ENCODE peak calls at places on chromosomes 13 and 19, in ten cellular contexts. O, C, S, G, P, A, K, B, F and D are unnamed samples.

GRCh38 chr13:61286148-61286745 is 129.4 kb downstream of the PCDH20 start:
- DNase-seq in O (no peak), P (no peak), F (peak; percentile 1), A (no peak), S (no peak), K (peak; percentile 41), C (no peak), B (no peak), G (peak; percentile 38), D (peak; percentile 60)

GRCh38 chr13:43783820-43784219 is 3.0 kb downstream of the ENOX1 start:
- DNase-seq in S (no peak), K (peak; percentile 82), P (no peak), G (peak; percentile 67), C (peak; percentile 75), F (no peak), O (no peak), A (peak; percentile 42), B (no peak), D (peak; percentile 54)

GRCh38 chr13:113579686-113580085 is 4.9 kb upstream of the TFDP1 start:
- DNase-seq in A (no peak), F (no peak), S (no peak), B (no peak), K (no peak), G (no peak), C (no peak), P (no peak), O (no peak), D (no peak)

GRCh38 chr19:32318884-32319520 is 26.4 kb upstream of the ZNF507 start:
- DNase-seq in O (no peak), F (peak; percentile 61), G (no peak), K (no peak), P (no peak), B (no peak), A (peak; percentile 20), S (no peak), C (no peak), D (peak; percentile 46)

GRCh38 chr13:32045963-32046785 is 14.6 kb downstream of the FRY start:
- DNase-seq in O (no peak), F (no peak), P (no peak), B (no peak), A (peak; percentile 41), K (peak; percentile 88), G (peak; percentile 16), C (peak; percentile 77), S (no peak), D (peak; percentile 49)

GRCh38 chr13:106348032-106348431 is 187.4 kb downstream of the EFNB2 start:
- DNase-seq in P (no peak), C (peak; percentile 51), G (peak; percentile 90), O (no peak), K (peak; percentile 87), B (no peak), A (peak; percentile 68), S (no peak), F (peak; percentile 30), D (peak; percentile 75)

GRCh38 chr13:50080158-50080855 is 65.1 kb downstream of the KCNRG start:
- DNase-seq in K (peak; percentile 35), G (peak; percentile 33), A (peak; percentile 66), B (no peak), O (no peak), P (peak; percentile 29), F (no peak), C (peak; percentile 48), S (peak; percentile 24), D (no peak)

GRCh38 chr13:70390064-70390463 is 281.8 kb upstream of the KLHL1 start:
- DNase-seq in S (no peak), P (no peak), C (no peak), K (no peak), F (no peak), O (no peak), A (no peak), G (no peak), B (no peak), D (no peak)

GRCh38 chr13:61768175-61768574 is 352.5 kb upstream of the PCDH20 start:
- DNase-seq in C (no peak), B (no peak), P (no peak), G (no peak), K (no peak), A (no peak), F (no peak), O (no peak), S (no peak), D (no peak)

GRCh38 chr13:27465611-27466010 is 15.2 kb upstream of the MTIF3 start:
- DNase-seq in P (no peak), F (no peak), S (no peak), B (no peak), A (no peak), C (no peak), O (no peak), G (no peak), K (no peak), D (no peak)

GRCh38 chr19:47272448-47273312 is 2.0 kb upstream of the INAFM1 start:
- DNase-seq in G (no peak), B (no peak), S (no peak), C (no peak), P (no peak), F (no peak), A (no peak), O (no peak), K (peak; percentile 14), D (peak; percentile 42)

GRCh38 chr13:41960195-41960699 is 662 bp downstream of the VWA8 start:
- DNase-seq in C (peak; percentile 34), A (peak; percentile 54), K (no peak), P (peak; percentile 5), F (no peak), S (no peak), G (peak; percentile 48), O (no peak), B (no peak), D (peak; percentile 66)

GRCh38 chr13:60627071-60627686 is 230.2 kb downstream of the TDRD3 start:
- DNase-seq in P (no peak), K (peak; percentile 37), O (no peak), F (no peak), S (no peak), A (peak; percentile 20), C (peak; percentile 29), B (no peak), G (peak; percentile 31), D (peak; percentile 52)

GRCh38 chr13:93246069-93246468 is 19.5 kb downstream of the GPC6 start:
- DNase-seq in S (no peak), C (no peak), G (no peak), K (no peak), F (no peak), A (no peak), B (no peak), O (no peak), P (no peak), D (no peak)

GRCh38 chr19:17836530-17836929 is 11.3 kb downstream of the JAK3 start:
- DNase-seq in F (no peak), P (no peak), O (no peak), B (no peak), C (no peak), G (no peak), A (no peak), K (no peak), S (no peak), D (no peak)

GRCh38 chr19:44800461-44800860 is 8.4 kb upstream of the BCAM start:
- DNase-seq in C (peak; percentile 81), P (peak; percentile 77), A (peak; percentile 75), K (peak; percentile 72), S (peak; percentile 78), F (peak; percentile 59), G (peak; percentile 60), O (peak; percentile 86), B (peak; percentile 88), D (peak; percentile 94)

GRCh38 chr13:35484384-35484783 is 7.9 kb upstream of the MAB21L1 start:
- DNase-seq in G (no peak), F (no peak), B (no peak), K (no peak), O (no peak), C (no peak), P (no peak), S (no peak), A (no peak), D (no peak)

GRCh38 chr13:108322206-108322824 is 52.8 kb downstream of the TNFSF13B start:
- DNase-seq in G (peak; percentile 47), A (peak; percentile 49), K (peak; percentile 43), B (no peak), P (no peak), F (no peak), C (peak; percentile 60), O (no peak), S (no peak), D (peak; percentile 71)

GRCh38 chr19:28656644-28657043 is 556.3 kb downstream of the UQCRFS1 start:
- DNase-seq in G (no peak), K (no peak), O (no peak), S (no peak), C (no peak), P (no peak), A (no peak), F (no peak), B (no peak), D (no peak)

GRCh38 chr13:31945202-31945978 is 86.2 kb upstream of the FRY start:
- DNase-seq in P (no peak), A (peak; percentile 87), G (peak; percentile 96), C (peak; percentile 68), O (peak; percentile 23), B (peak; percentile 58), F (no peak), K (no peak), S (no peak), D (peak; percentile 96)

GRCh38 chr19:45179063-45179847 is 671 bp downstream of the BLOC1S3 start:
- DNase-seq in S (peak; percentile 44), A (peak; percentile 50), G (no peak), F (no peak), O (no peak), K (no peak), P (peak; percentile 64), B (peak; percentile 37), C (peak; percentile 42), D (peak; percentile 57)

GRCh38 chr19:24159707-24160106 is 72.7 kb downstream of the ZNF254 start:
- DNase-seq in B (no peak), O (no peak), K (no peak), P (no peak), G (peak; percentile 43), A (no peak), C (peak; percentile 3), F (peak; percentile 5), S (no peak), D (peak; percentile 34)

GRCh38 chr13:71864981-71865857 is 1.8 kb downstream of the DACH1 start:
- DNase-seq in G (no peak), S (no peak), O (peak; percentile 32), K (no peak), B (peak; percentile 32), C (no peak), P (no peak), F (no peak), A (no peak), D (no peak)

GRCh38 chr13:74193391-74193790 is 59.2 kb upstream of the KLF12 start:
- DNase-seq in P (no peak), A (no peak), O (no peak), F (no peak), C (no peak), B (no peak), G (peak; percentile 30), K (no peak), S (no peak), D (no peak)

GRCh38 chr13:45162194-45162593 is 38.7 kb downstream of the KCTD4 start:
- DNase-seq in S (no peak), A (peak; percentile 14), O (no peak), P (no peak), K (no peak), G (peak; percentile 14), F (no peak), C (peak; percentile 48), B (no peak), D (peak; percentile 49)

GRCh38 chr19:40507892-40508291 is 41.1 kb downstream of the SPTBN4 start:
- DNase-seq in P (no peak), B (no peak), F (no peak), C (no peak), S (no peak), K (no peak), G (no peak), A (no peak), O (no peak), D (no peak)

GRCh38 chr13:60260440-60260839 is 96.7 kb upstream of the DIAPH3 start:
- DNase-seq in B (no peak), G (no peak), A (no peak), S (no peak), O (no peak), K (no peak), P (no peak), C (no peak), F (peak; percentile 25), D (no peak)

GRCh38 chr13:106372199-106373160 is 163.0 kb downstream of the EFNB2 start:
- DNase-seq in C (peak; percentile 42), A (peak; percentile 90), G (peak; percentile 61), K (no peak), P (no peak), B (no peak), S (no peak), F (no peak), O (no peak), D (no peak)